ENCODE peak calls at places on chromosomes 6 and 20, in eight cellular contexts. One of them, this sample, is unnamed.

GRCh38 chr20:63174309-63175030 is 41.5 kb downstream of the YTHDF1 start:
- DNase-seq in neural progenitor cell: peak; percentile 78
- DNase-seq in AG08395: no peak
- DNase-seq in kidney tubule cell: no peak
- DNase-seq in central memory CD4-positive, alpha-beta T cell: no peak
- DNase-seq in NCI-H2227 treated with DMSO at 0.1 percent for 48 hours: no peak
- DNase-seq in NCI-H1105 treated with DMSO at 0.1 percent for 48 hours: peak; percentile 18
- DNase-seq in left cardiac atrium: no peak
- DNase-seq in this sample: no peak

GRCh38 chr6:65776332-65776731 is 69.3 kb upstream of the EYS start:
- DNase-seq in neural progenitor cell: peak; percentile 20
- DNase-seq in AG08395: no peak
- DNase-seq in kidney tubule cell: no peak
- DNase-seq in central memory CD4-positive, alpha-beta T cell: no peak
- DNase-seq in NCI-H2227 treated with DMSO at 0.1 percent for 48 hours: no peak
- DNase-seq in NCI-H1105 treated with DMSO at 0.1 percent for 48 hours: no peak
- DNase-seq in left cardiac atrium: no peak
- DNase-seq in this sample: no peak

GRCh38 chr20:54706581-54706980 is 231.2 kb downstream of the DOK5 start:
- DNase-seq in neural progenitor cell: no peak
- DNase-seq in AG08395: no peak
- DNase-seq in kidney tubule cell: no peak
- DNase-seq in central memory CD4-positive, alpha-beta T cell: no peak
- DNase-seq in NCI-H2227 treated with DMSO at 0.1 percent for 48 hours: no peak
- DNase-seq in NCI-H1105 treated with DMSO at 0.1 percent for 48 hours: no peak
- DNase-seq in left cardiac atrium: no peak
- DNase-seq in this sample: no peak

GRCh38 chr6:112983741-112984221 is 636.7 kb downstream of the RFPL4B start:
- DNase-seq in neural progenitor cell: no peak
- DNase-seq in AG08395: no peak
- DNase-seq in kidney tubule cell: no peak
- DNase-seq in central memory CD4-positive, alpha-beta T cell: no peak
- DNase-seq in NCI-H2227 treated with DMSO at 0.1 percent for 48 hours: no peak
- DNase-seq in NCI-H1105 treated with DMSO at 0.1 percent for 48 hours: peak; percentile 40
- DNase-seq in left cardiac atrium: no peak
- DNase-seq in this sample: no peak

GRCh38 chr6:168362276-168362990 is 42.9 kb upstream of the DACT2 start:
- DNase-seq in neural progenitor cell: no peak
- DNase-seq in AG08395: no peak
- DNase-seq in kidney tubule cell: no peak
- DNase-seq in central memory CD4-positive, alpha-beta T cell: no peak
- DNase-seq in NCI-H2227 treated with DMSO at 0.1 percent for 48 hours: no peak
- DNase-seq in NCI-H1105 treated with DMSO at 0.1 percent for 48 hours: no peak
- DNase-seq in left cardiac atrium: peak; percentile 11
- DNase-seq in this sample: no peak

GRCh38 chr6:33443025-33443424 is 11.4 kb upstream of the ZBTB9 start:
- DNase-seq in neural progenitor cell: no peak
- DNase-seq in AG08395: no peak
- DNase-seq in kidney tubule cell: no peak
- DNase-seq in central memory CD4-positive, alpha-beta T cell: no peak
- DNase-seq in NCI-H2227 treated with DMSO at 0.1 percent for 48 hours: no peak
- DNase-seq in NCI-H1105 treated with DMSO at 0.1 percent for 48 hours: no peak
- DNase-seq in left cardiac atrium: no peak
- DNase-seq in this sample: no peak

GRCh38 chr20:12110274-12110673 is 192.6 kb downstream of the BTBD3 start:
- DNase-seq in neural progenitor cell: no peak
- DNase-seq in AG08395: no peak
- DNase-seq in kidney tubule cell: no peak
- DNase-seq in central memory CD4-positive, alpha-beta T cell: no peak
- DNase-seq in NCI-H2227 treated with DMSO at 0.1 percent for 48 hours: no peak
- DNase-seq in NCI-H1105 treated with DMSO at 0.1 percent for 48 hours: no peak
- DNase-seq in left cardiac atrium: no peak
- DNase-seq in this sample: no peak

GRCh38 chr6:1027795-1028569 is 283.9 kb upstream of the FOXQ1 start:
- DNase-seq in neural progenitor cell: no peak
- DNase-seq in AG08395: no peak
- DNase-seq in kidney tubule cell: peak; percentile 21
- DNase-seq in central memory CD4-positive, alpha-beta T cell: no peak
- DNase-seq in NCI-H2227 treated with DMSO at 0.1 percent for 48 hours: no peak
- DNase-seq in NCI-H1105 treated with DMSO at 0.1 percent for 48 hours: no peak
- DNase-seq in left cardiac atrium: no peak
- DNase-seq in this sample: no peak

GRCh38 chr20:47455133-47456040 is 46.3 kb upstream of the NCOA3 start:
- DNase-seq in neural progenitor cell: no peak
- DNase-seq in AG08395: no peak
- DNase-seq in kidney tubule cell: no peak
- DNase-seq in central memory CD4-positive, alpha-beta T cell: no peak
- DNase-seq in NCI-H2227 treated with DMSO at 0.1 percent for 48 hours: no peak
- DNase-seq in NCI-H1105 treated with DMSO at 0.1 percent for 48 hours: no peak
- DNase-seq in left cardiac atrium: no peak
- DNase-seq in this sample: no peak

GRCh38 chr20:48695255-48695654 is 132.5 kb downstream of the PREX1 start:
- DNase-seq in neural progenitor cell: no peak
- DNase-seq in AG08395: peak; percentile 31
- DNase-seq in kidney tubule cell: peak; percentile 65
- DNase-seq in central memory CD4-positive, alpha-beta T cell: no peak
- DNase-seq in NCI-H2227 treated with DMSO at 0.1 percent for 48 hours: no peak
- DNase-seq in NCI-H1105 treated with DMSO at 0.1 percent for 48 hours: no peak
- DNase-seq in left cardiac atrium: no peak
- DNase-seq in this sample: no peak

GRCh38 chr20:33788351-33789049 is 22.6 kb upstream of the CHMP4B start:
- DNase-seq in neural progenitor cell: no peak
- DNase-seq in AG08395: no peak
- DNase-seq in kidney tubule cell: peak; percentile 18
- DNase-seq in central memory CD4-positive, alpha-beta T cell: no peak
- DNase-seq in NCI-H2227 treated with DMSO at 0.1 percent for 48 hours: no peak
- DNase-seq in NCI-H1105 treated with DMSO at 0.1 percent for 48 hours: no peak
- DNase-seq in left cardiac atrium: no peak
- DNase-seq in this sample: no peak

GRCh38 chr6:143759666-143760065 is 81.9 kb downstream of the PHACTR2 start:
- DNase-seq in neural progenitor cell: no peak
- DNase-seq in AG08395: peak; percentile 48
- DNase-seq in kidney tubule cell: peak; percentile 7
- DNase-seq in central memory CD4-positive, alpha-beta T cell: no peak
- DNase-seq in NCI-H2227 treated with DMSO at 0.1 percent for 48 hours: no peak
- DNase-seq in NCI-H1105 treated with DMSO at 0.1 percent for 48 hours: no peak
- DNase-seq in left cardiac atrium: no peak
- DNase-seq in this sample: no peak

GRCh38 chr6:41679696-41680095 is 41.4 kb downstream of the MDFI start:
- DNase-seq in neural progenitor cell: no peak
- DNase-seq in AG08395: no peak
- DNase-seq in kidney tubule cell: no peak
- DNase-seq in central memory CD4-positive, alpha-beta T cell: no peak
- DNase-seq in NCI-H2227 treated with DMSO at 0.1 percent for 48 hours: no peak
- DNase-seq in NCI-H1105 treated with DMSO at 0.1 percent for 48 hours: no peak
- DNase-seq in left cardiac atrium: peak; percentile 4
- DNase-seq in this sample: no peak

GRCh38 chr20:63309261-63310071 is 16.5 kb downstream of the COL20A1 start:
- DNase-seq in neural progenitor cell: peak; percentile 84
- DNase-seq in AG08395: peak; percentile 69
- DNase-seq in kidney tubule cell: peak; percentile 32
- DNase-seq in central memory CD4-positive, alpha-beta T cell: peak; percentile 15
- DNase-seq in NCI-H2227 treated with DMSO at 0.1 percent for 48 hours: peak; percentile 50
- DNase-seq in NCI-H1105 treated with DMSO at 0.1 percent for 48 hours: peak; percentile 33
- DNase-seq in left cardiac atrium: peak; percentile 61
- DNase-seq in this sample: peak; percentile 78

GRCh38 chr6:146965110-146965689 is 239.0 kb upstream of the STXBP5 start:
- DNase-seq in neural progenitor cell: no peak
- DNase-seq in AG08395: no peak
- DNase-seq in kidney tubule cell: no peak
- DNase-seq in central memory CD4-positive, alpha-beta T cell: no peak
- DNase-seq in NCI-H2227 treated with DMSO at 0.1 percent for 48 hours: no peak
- DNase-seq in NCI-H1105 treated with DMSO at 0.1 percent for 48 hours: no peak
- DNase-seq in left cardiac atrium: no peak
- DNase-seq in this sample: no peak

GRCh38 chr6:79506251-79506650 is 31.0 kb downstream of the LCA5 start:
- DNase-seq in neural progenitor cell: no peak
- DNase-seq in AG08395: no peak
- DNase-seq in kidney tubule cell: peak; percentile 7
- DNase-seq in central memory CD4-positive, alpha-beta T cell: no peak
- DNase-seq in NCI-H2227 treated with DMSO at 0.1 percent for 48 hours: no peak
- DNase-seq in NCI-H1105 treated with DMSO at 0.1 percent for 48 hours: no peak
- DNase-seq in left cardiac atrium: no peak
- DNase-seq in this sample: no peak

GRCh38 chr6:44003345-44004061 is 123.7 kb downstream of the MRPL14 start:
- DNase-seq in neural progenitor cell: peak; percentile 45
- DNase-seq in AG08395: no peak
- DNase-seq in kidney tubule cell: peak; percentile 81
- DNase-seq in central memory CD4-positive, alpha-beta T cell: no peak
- DNase-seq in NCI-H2227 treated with DMSO at 0.1 percent for 48 hours: no peak
- DNase-seq in NCI-H1105 treated with DMSO at 0.1 percent for 48 hours: no peak
- DNase-seq in left cardiac atrium: no peak
- DNase-seq in this sample: no peak

GRCh38 chr6:162109466-162110040 is 618.0 kb downstream of the PRKN start:
- DNase-seq in neural progenitor cell: no peak
- DNase-seq in AG08395: no peak
- DNase-seq in kidney tubule cell: peak; percentile 11
- DNase-seq in central memory CD4-positive, alpha-beta T cell: no peak
- DNase-seq in NCI-H2227 treated with DMSO at 0.1 percent for 48 hours: no peak
- DNase-seq in NCI-H1105 treated with DMSO at 0.1 percent for 48 hours: no peak
- DNase-seq in left cardiac atrium: no peak
- DNase-seq in this sample: no peak

GRCh38 chr6:24991748-24992467 is 56.1 kb upstream of the RIPOR2 start:
- DNase-seq in neural progenitor cell: peak; percentile 80
- DNase-seq in AG08395: peak; percentile 67
- DNase-seq in kidney tubule cell: peak; percentile 50
- DNase-seq in central memory CD4-positive, alpha-beta T cell: peak; percentile 75
- DNase-seq in NCI-H2227 treated with DMSO at 0.1 percent for 48 hours: no peak
- DNase-seq in NCI-H1105 treated with DMSO at 0.1 percent for 48 hours: peak; percentile 63
- DNase-seq in left cardiac atrium: no peak
- DNase-seq in this sample: peak; percentile 66

GRCh38 chr20:56518999-56519398 is 5.5 kb upstream of the FAM209A start:
- DNase-seq in neural progenitor cell: no peak
- DNase-seq in AG08395: no peak
- DNase-seq in kidney tubule cell: no peak
- DNase-seq in central memory CD4-positive, alpha-beta T cell: no peak
- DNase-seq in NCI-H2227 treated with DMSO at 0.1 percent for 48 hours: no peak
- DNase-seq in NCI-H1105 treated with DMSO at 0.1 percent for 48 hours: no peak
- DNase-seq in left cardiac atrium: no peak
- DNase-seq in this sample: no peak

GRCh38 chr6:89217308-89217999 is at the start of gene GABRR1:
- DNase-seq in neural progenitor cell: no peak
- DNase-seq in AG08395: no peak
- DNase-seq in kidney tubule cell: no peak
- DNase-seq in central memory CD4-positive, alpha-beta T cell: no peak
- DNase-seq in NCI-H2227 treated with DMSO at 0.1 percent for 48 hours: no peak
- DNase-seq in NCI-H1105 treated with DMSO at 0.1 percent for 48 hours: no peak
- DNase-seq in left cardiac atrium: no peak
- DNase-seq in this sample: no peak

GRCh38 chr20:30484009-30484748 is 773.3 kb upstream of the DEFB115 start:
- DNase-seq in neural progenitor cell: no peak
- DNase-seq in AG08395: no peak
- DNase-seq in kidney tubule cell: no peak
- DNase-seq in central memory CD4-positive, alpha-beta T cell: no peak
- DNase-seq in NCI-H2227 treated with DMSO at 0.1 percent for 48 hours: no peak
- DNase-seq in NCI-H1105 treated with DMSO at 0.1 percent for 48 hours: no peak
- DNase-seq in left cardiac atrium: no peak
- DNase-seq in this sample: no peak

GRCh38 chr6:135521431-135521830 is 23.9 kb upstream of the AHI1 start:
- DNase-seq in neural progenitor cell: no peak
- DNase-seq in AG08395: peak; percentile 57
- DNase-seq in kidney tubule cell: peak; percentile 22
- DNase-seq in central memory CD4-positive, alpha-beta T cell: no peak
- DNase-seq in NCI-H2227 treated with DMSO at 0.1 percent for 48 hours: no peak
- DNase-seq in NCI-H1105 treated with DMSO at 0.1 percent for 48 hours: no peak
- DNase-seq in left cardiac atrium: no peak
- DNase-seq in this sample: no peak

GRCh38 chr6:16925461-16925860 is 164.2 kb upstream of the ATXN1 start:
- DNase-seq in neural progenitor cell: no peak
- DNase-seq in AG08395: peak; percentile 45
- DNase-seq in kidney tubule cell: no peak
- DNase-seq in central memory CD4-positive, alpha-beta T cell: no peak
- DNase-seq in NCI-H2227 treated with DMSO at 0.1 percent for 48 hours: no peak
- DNase-seq in NCI-H1105 treated with DMSO at 0.1 percent for 48 hours: no peak
- DNase-seq in left cardiac atrium: no peak
- DNase-seq in this sample: no peak

GRCh38 chr6:52529311-52529710 is 47.5 kb downstream of the TRAM2 start:
- DNase-seq in neural progenitor cell: no peak
- DNase-seq in AG08395: no peak
- DNase-seq in kidney tubule cell: no peak
- DNase-seq in central memory CD4-positive, alpha-beta T cell: no peak
- DNase-seq in NCI-H2227 treated with DMSO at 0.1 percent for 48 hours: no peak
- DNase-seq in NCI-H1105 treated with DMSO at 0.1 percent for 48 hours: no peak
- DNase-seq in left cardiac atrium: no peak
- DNase-seq in this sample: no peak

GRCh38 chr20:10868299-10868698 is 194.5 kb upstream of the JAG1 start:
- DNase-seq in neural progenitor cell: no peak
- DNase-seq in AG08395: no peak
- DNase-seq in kidney tubule cell: no peak
- DNase-seq in central memory CD4-positive, alpha-beta T cell: no peak
- DNase-seq in NCI-H2227 treated with DMSO at 0.1 percent for 48 hours: no peak
- DNase-seq in NCI-H1105 treated with DMSO at 0.1 percent for 48 hours: peak; percentile 30
- DNase-seq in left cardiac atrium: no peak
- DNase-seq in this sample: no peak

This sample was measured in BE2C.